ENCODE peak calls at places on chromosomes 16 and 17, in four cellular contexts. One of them, this sample, is unnamed.

GRCh38 chr17:16286009-16286946 is 67.0 kb downstream of the CENPV start:
- DNase-seq in K562: peak; percentile 85
- DNase-seq in HepG2: peak; percentile 99
- DNase-seq in GM12878: peak; percentile 96
- DNase-seq in this sample: no peak

GRCh38 chr17:61402978-61403845 is 3.6 kb downstream of the TBX2 start:
- DNase-seq in K562: no peak
- DNase-seq in HepG2: no peak
- DNase-seq in GM12878: no peak
- DNase-seq in this sample: peak; percentile 47

GRCh38 chr16:65737831-65738230 is 616.0 kb upstream of the CDH11 start:
- DNase-seq in K562: no peak
- DNase-seq in HepG2: no peak
- DNase-seq in GM12878: no peak
- DNase-seq in this sample: no peak

GRCh38 chr16:89179148-89179484 is 7.6 kb downstream of the CDH15 start:
- DNase-seq in K562: no peak
- DNase-seq in HepG2: no peak
- DNase-seq in GM12878: no peak
- DNase-seq in this sample: no peak

GRCh38 chr17:82015311-82015971 is 7.2 kb downstream of the CENPX start:
- DNase-seq in K562: no peak
- DNase-seq in HepG2: peak; percentile 92
- DNase-seq in GM12878: no peak
- DNase-seq in this sample: no peak

GRCh38 chr16:1426734-1427451 is 4.0 kb upstream of the PERCC1 start:
- DNase-seq in K562: no peak
- DNase-seq in HepG2: no peak
- DNase-seq in GM12878: no peak
- DNase-seq in this sample: no peak

GRCh38 chr17:57438031-57438731 is 181.9 kb downstream of the MSI2 start:
- DNase-seq in K562: no peak
- DNase-seq in HepG2: no peak
- DNase-seq in GM12878: no peak
- DNase-seq in this sample: no peak

GRCh38 chr17:8001976-8002645 is at the start of gene GUCY2D:
- DNase-seq in K562: no peak
- DNase-seq in HepG2: no peak
- DNase-seq in GM12878: no peak
- DNase-seq in this sample: no peak

GRCh38 chr17:70181866-70182265 is 12.5 kb downstream of the KCNJ2 start:
- DNase-seq in K562: no peak
- DNase-seq in HepG2: no peak
- DNase-seq in GM12878: no peak
- DNase-seq in this sample: no peak

DNA sequence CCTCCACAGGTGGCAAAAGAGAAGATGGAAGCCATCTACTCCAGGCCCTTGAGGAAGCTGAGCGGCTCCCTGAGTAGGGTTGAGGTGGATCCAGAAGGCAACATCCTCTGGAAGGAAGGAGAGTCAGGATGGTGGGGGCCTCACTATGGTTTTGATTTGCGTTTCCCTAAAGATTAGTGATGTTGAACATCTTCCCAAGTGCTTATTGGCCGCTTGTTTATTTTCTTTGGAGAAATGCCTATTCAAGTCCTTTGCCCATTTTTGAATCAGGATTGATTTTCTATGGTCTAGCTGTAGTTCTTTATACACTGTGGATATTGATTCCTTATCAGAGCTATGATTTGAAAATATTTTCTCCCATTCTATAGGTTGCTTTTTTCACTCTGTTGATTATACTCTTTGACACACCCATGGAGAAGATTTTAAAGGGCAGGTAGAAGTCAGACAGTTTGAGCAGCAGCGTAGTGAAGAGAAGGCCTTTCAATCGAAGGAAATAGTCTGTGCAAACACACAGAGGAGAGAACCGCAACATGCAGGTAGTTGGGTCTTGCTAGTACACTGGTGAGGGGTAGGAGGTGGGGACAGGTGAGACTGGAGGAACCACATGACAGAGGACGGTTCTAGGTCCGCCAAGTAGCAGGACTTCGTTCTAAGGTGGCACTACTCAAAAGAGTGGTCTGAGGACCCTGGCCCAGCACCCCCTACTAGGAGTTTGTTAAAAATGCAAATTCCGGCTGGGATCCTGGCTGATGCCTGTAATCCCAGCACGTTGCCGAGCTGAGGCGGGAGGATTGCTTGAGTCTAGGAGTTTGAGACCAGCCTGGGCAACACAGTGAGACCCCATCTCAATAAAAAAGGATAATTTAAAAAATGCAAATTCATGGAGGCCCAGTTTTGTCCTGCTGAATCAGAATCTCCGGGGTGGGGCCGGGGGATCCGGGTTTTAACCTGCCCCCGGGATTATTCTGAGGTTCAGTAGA is 58.9 kb downstream of the WSB1 start:
- DNase-seq in K562: no peak
- DNase-seq in HepG2: no peak
- DNase-seq in GM12878: no peak
- DNase-seq in this sample: no peak
- TF ChIP-seq TCF7 in K562: no peak
- TF ChIP-seq TCF7 in HepG2: no peak
- TF ChIP-seq TCF7 in GM12878: no peak
- TF ChIP-seq TCF7 in this sample: no peak

DNA sequence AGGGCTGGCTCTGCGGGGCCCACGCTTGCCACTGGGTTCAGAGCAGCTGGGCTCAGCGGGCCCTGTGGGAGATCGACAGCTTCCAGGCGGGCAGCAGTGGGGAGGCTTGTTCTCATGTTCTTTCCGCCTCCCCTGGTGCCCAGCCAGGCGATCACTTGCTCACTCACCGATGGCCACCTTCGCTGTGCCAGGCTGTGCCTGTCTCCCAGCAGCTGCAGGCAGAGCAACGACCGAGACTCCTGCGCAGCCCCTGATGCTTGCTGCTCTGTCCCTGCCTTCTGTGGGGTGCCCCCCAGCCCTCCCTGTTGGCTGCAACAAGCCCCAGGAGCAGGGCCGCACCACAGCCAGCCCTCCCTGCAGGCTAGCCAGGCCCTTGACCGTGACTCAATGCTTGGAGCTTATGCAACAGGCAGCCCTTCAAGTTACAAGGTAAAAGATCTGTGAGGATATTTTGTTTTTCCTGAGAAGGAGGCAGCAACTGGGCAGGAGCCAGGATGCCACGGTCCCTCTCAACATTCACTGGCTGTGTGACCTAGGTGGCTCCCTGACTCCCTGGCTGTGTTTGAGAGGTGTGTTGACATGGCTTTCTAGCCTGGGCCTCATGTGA is 9.6 kb upstream of the SPNS2 start:
- DNase-seq in K562: no peak
- DNase-seq in HepG2: no peak
- DNase-seq in GM12878: no peak
- DNase-seq in this sample: no peak
- TF ChIP-seq CTCF in K562: no peak
- TF ChIP-seq CTCF in HepG2: no peak
- TF ChIP-seq CTCF in GM12878: no peak
- TF ChIP-seq CTCF in this sample: no peak

DNA sequence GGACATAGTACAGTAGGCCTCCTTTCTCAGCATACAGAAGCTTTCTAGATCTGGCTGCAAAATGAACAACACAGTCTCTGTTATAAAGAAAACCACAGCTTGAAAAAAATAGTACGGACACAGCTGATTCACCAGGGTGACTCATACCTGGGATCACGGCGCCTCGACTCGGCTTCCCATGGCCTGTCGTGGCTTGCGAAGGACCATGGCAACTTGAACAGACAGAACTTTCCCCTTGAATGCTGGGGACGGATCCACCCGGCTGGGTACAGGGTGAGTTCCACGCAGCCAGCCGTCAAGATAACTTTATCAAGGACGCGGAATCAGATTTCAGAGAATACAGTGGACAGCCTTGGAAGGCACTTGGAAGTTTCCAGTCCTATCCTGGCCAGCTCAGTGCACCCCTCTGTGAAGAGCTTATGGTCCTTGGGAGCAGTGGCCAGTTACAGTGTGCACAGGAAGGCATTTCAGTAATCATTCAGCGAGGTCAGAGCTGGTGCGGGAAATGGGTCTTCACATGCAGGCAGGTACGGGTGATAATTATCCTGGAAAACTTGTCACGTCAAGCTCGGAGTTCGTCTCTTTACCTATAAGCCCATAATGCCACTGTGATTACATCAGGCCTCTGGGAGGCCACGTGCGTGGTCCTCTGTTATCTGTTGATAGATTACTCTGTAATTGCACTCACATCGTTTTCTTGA is 57.9 kb upstream of the MAF start:
- DNase-seq in K562: no peak
- DNase-seq in HepG2: peak; percentile 22
- DNase-seq in GM12878: no peak
- DNase-seq in this sample: no peak
- TF ChIP-seq TCF7 in K562: no peak
- TF ChIP-seq TCF7 in HepG2: no peak
- TF ChIP-seq TCF7 in GM12878: no peak
- TF ChIP-seq TCF7 in this sample: no peak

GRCh38 chr16:20849587-20850390 is 43.5 kb downstream of the REXO5 start:
- DNase-seq in K562: peak; percentile 46
- DNase-seq in HepG2: peak; percentile 68
- DNase-seq in GM12878: no peak
- DNase-seq in this sample: peak; percentile 79
- TF ChIP-seq CTCF in K562: peak; percentile 87
- TF ChIP-seq CTCF in HepG2: peak; percentile 98
- TF ChIP-seq CTCF in GM12878: peak; percentile 99
- TF ChIP-seq CTCF in this sample: peak; percentile 94

DNA sequence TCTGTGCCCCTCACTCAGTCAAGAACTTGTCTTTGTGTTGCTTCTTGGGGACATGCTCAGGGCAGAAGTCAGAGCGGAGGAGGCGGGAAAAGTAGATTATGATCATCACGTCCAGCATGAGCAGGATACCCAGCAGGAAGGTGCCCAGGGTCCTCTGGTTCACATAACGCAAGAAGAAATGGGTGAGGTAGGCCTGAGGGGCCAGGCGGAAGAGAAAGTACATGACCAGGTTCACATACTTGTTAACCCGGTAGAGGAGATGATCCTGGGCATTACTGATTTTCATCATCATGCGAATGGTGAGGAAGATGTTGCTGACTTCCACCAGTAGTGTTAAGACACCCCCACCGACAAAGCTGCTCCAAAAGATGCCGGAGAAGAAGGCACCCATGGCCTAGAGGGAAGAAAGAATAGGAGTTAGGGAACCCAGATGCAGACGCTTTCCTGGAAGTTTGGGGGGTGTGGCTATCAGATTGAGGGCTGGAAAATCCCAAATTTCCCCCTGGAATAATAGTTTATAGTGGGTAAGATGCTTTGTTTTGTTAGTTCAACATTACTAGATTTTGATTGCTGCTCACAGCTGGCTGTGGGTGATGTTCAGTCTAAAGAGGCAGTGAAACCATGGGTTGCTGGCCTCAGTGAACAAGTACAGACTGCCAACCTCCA is 1.4 kb downstream of the TLCD1 start:
- DNase-seq in K562: no peak
- DNase-seq in HepG2: no peak
- DNase-seq in GM12878: no peak
- DNase-seq in this sample: no peak
- TF ChIP-seq TCF7 in K562: no peak
- TF ChIP-seq TCF7 in HepG2: no peak
- TF ChIP-seq TCF7 in GM12878: no peak
- TF ChIP-seq TCF7 in this sample: no peak

GRCh38 chr17:80658821-80659220 is 114.2 kb downstream of the RPTOR start:
- DNase-seq in K562: no peak
- DNase-seq in HepG2: no peak
- DNase-seq in GM12878: no peak
- DNase-seq in this sample: no peak
- TF ChIP-seq CTCF in K562: no peak
- TF ChIP-seq CTCF in HepG2: no peak
- TF ChIP-seq CTCF in GM12878: no peak
- TF ChIP-seq CTCF in this sample: no peak

DNA sequence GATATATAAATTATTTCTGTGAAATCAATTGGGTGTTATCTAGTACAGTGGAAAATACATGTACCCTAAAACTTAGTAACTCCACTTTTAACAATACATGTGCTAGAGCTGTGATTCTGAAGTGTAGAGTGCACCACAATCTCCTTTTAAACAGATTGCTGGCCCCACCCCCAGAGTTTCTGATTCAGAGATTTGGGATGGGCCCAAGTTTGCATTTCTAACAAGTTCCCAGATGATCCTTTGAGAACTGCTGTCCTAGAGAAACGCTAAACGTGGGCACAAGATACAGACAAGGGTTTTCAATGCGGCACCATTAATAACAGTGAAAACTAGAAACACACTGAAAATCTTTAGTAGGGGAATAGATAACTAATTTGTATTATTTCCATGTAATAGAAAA is 49.2 kb downstream of the NXPH3 start:
- DNase-seq in K562: no peak
- DNase-seq in HepG2: no peak
- DNase-seq in GM12878: no peak
- DNase-seq in this sample: no peak
- TF ChIP-seq TCF7 in K562: no peak
- TF ChIP-seq TCF7 in HepG2: no peak
- TF ChIP-seq TCF7 in GM12878: no peak
- TF ChIP-seq TCF7 in this sample: no peak

DNA sequence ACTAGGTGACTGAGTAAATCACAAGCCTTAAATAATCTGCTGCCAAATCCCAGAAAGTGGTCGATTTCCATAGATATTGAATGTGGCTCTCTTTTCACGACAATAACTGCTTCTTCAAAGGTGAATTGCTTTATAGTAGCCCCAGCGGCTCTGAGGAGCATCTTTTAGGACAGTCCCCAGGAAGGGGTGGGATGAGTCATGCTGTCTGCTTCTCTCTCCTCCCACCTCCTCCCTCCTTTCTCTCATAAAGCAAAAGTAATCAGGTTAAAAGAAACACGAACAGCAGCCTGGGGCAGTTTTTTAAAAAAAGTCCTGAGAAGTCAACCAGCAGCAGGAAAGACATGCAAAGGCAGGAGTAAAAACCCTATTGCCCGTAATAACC is 1.8 kb downstream of the KIAA0513 start:
- DNase-seq in K562: peak; percentile 76
- DNase-seq in HepG2: no peak
- DNase-seq in GM12878: peak; percentile 20
- DNase-seq in this sample: no peak
- TF ChIP-seq CTCF in K562: no peak
- TF ChIP-seq CTCF in HepG2: no peak
- TF ChIP-seq CTCF in GM12878: no peak
- TF ChIP-seq CTCF in this sample: no peak

GRCh38 chr17:76156662-76156991 is 15.6 kb upstream of the FOXJ1 start:
- DNase-seq in K562: no peak
- DNase-seq in HepG2: no peak
- DNase-seq in GM12878: no peak
- DNase-seq in this sample: no peak
- TF ChIP-seq TCF7 in K562: no peak
- TF ChIP-seq TCF7 in HepG2: no peak
- TF ChIP-seq TCF7 in GM12878: no peak
- TF ChIP-seq TCF7 in this sample: no peak

GRCh38 chr17:28898261-28898955 is 875 bp upstream of the FLOT2 start:
- DNase-seq in K562: no peak
- DNase-seq in HepG2: no peak
- DNase-seq in GM12878: no peak
- DNase-seq in this sample: no peak

GRCh38 chr17:28897769-28898259 is 281 bp upstream of the FLOT2 start:
- DNase-seq in K562: no peak
- DNase-seq in HepG2: no peak
- DNase-seq in GM12878: no peak
- DNase-seq in this sample: no peak

GRCh38 chr17:28896491-28896883 is 1.0 kb downstream of the FLOT2 start:
- DNase-seq in K562: no peak
- DNase-seq in HepG2: no peak
- DNase-seq in GM12878: no peak
- DNase-seq in this sample: no peak

GRCh38 chr17:28895794-28896447 is 1.6 kb downstream of the FLOT2 start:
- DNase-seq in K562: no peak
- DNase-seq in HepG2: no peak
- DNase-seq in GM12878: no peak
- DNase-seq in this sample: no peak

GRCh38 chr17:28896884-28897768 is at the start of gene FLOT2:
- DNase-seq in K562: peak; percentile 88
- DNase-seq in HepG2: peak; percentile 54
- DNase-seq in GM12878: no peak
- DNase-seq in this sample: peak; percentile 72
- TF ChIP-seq CTCF in K562: peak; percentile 66
- TF ChIP-seq CTCF in HepG2: peak; percentile 50
- TF ChIP-seq CTCF in GM12878: peak; percentile 11
- TF ChIP-seq CTCF in this sample: no peak